ENCODE peak calls at places on chromosome 3, in five cellular contexts. X is chondrocyte; P is stimulated activated naive B cell treated with anti-CD40 and anti-IgM and Interleukin-4, amounts not matched to agents 10 μg/mL and 1 μg/mL and 100 μg/mL, for 72 hours; J is activated T-cell treated with anti-CD3 and anti-CD28 coated beads for 24 hours; G is activated CD4-positive, alpha-beta T cell treated with anti-CD3 and anti-CD28 coated beads, Interleukin-2, amount 10 ng/mL, durations not matched to agents 7 days and 5 days. U is an unnamed sample.

GRCh38 chr3:187694801-187695200 is 7.6 kb downstream of the RTP2 start:
- DNase-seq in X (no peak), P (no peak), J (no peak), G (no peak), U (no peak)

GRCh38 chr3:126208618-126209256 is 28.4 kb upstream of the ALDH1L1 start:
- DNase-seq in X (no peak), P (no peak), J (no peak), G (no peak), U (no peak)

GRCh38 chr3:126959921-126960603 is 22.9 kb upstream of the PLXNA1 start:
- DNase-seq in X (peak), P (no peak), J (no peak), G (no peak), U (no peak)

GRCh38 chr3:107143206-107143605 is 234.0 kb upstream of the CCDC54 start:
- DNase-seq in X (no peak), P (no peak), J (no peak), G (no peak), U (no peak)

GRCh38 chr3:166060789-166061479 is 223.7 kb upstream of the BCHE start:
- DNase-seq in X (no peak), P (no peak), J (no peak), G (no peak), U (no peak)

GRCh38 chr3:37920156-37920686 is 58.5 kb downstream of the CTDSPL start:
- DNase-seq in X (no peak), P (no peak), J (no peak), G (no peak), U (no peak)

GRCh38 chr3:170469151-170470062 is 50.7 kb downstream of the CLDN11 start:
- DNase-seq in X (no peak), P (no peak), J (no peak), G (no peak), U (no peak)

GRCh38 chr3:10783360-10784346 is 32.4 kb upstream of the SLC6A11 start:
- DNase-seq in X (no peak), P (peak), J (peak), G (peak), U (peak)

GRCh38 chr3:171173732-171174131 is 147.2 kb upstream of the SLC2A2 start:
- DNase-seq in X (no peak), P (no peak), J (no peak), G (no peak), U (no peak)

GRCh38 chr3:28544236-28544635 is 195.6 kb upstream of the AZI2 start:
- DNase-seq in X (no peak), P (no peak), J (no peak), G (no peak), U (no peak)

GRCh38 chr3:21544076-21544462 is 206.9 kb downstream of the ZNF385D start:
- DNase-seq in X (no peak), P (no peak), J (no peak), G (no peak), U (no peak)

GRCh38 chr3:127404614-127405598 is 117.1 kb upstream of the PRR20G start:
- DNase-seq in X (no peak), P (no peak), J (no peak), G (no peak), U (no peak)

GRCh38 chr3:178003756-178004155 is 532.5 kb upstream of the KCNMB2 start:
- DNase-seq in X (no peak), P (no peak), J (no peak), G (no peak), U (no peak)

GRCh38 chr3:12338595-12339546 is 50.0 kb downstream of the PPARG start:
- DNase-seq in X (no peak), P (no peak), J (no peak), G (no peak), U (no peak)

GRCh38 chr3:89353465-89353864 is 246.0 kb downstream of the EPHA3 start:
- DNase-seq in X (no peak), P (no peak), J (no peak), G (no peak), U (no peak)

GRCh38 chr3:60399295-60399694 is 852.0 kb downstream of the FHIT start:
- DNase-seq in X (no peak), P (no peak), J (no peak), G (no peak), U (no peak)

GRCh38 chr3:105435277-105435676 is 68.6 kb downstream of the ALCAM start:
- DNase-seq in X (no peak), P (no peak), J (no peak), G (no peak), U (no peak)

GRCh38 chr3:158495503-158495902 is 75.5 kb upstream of the MLF1 start:
- DNase-seq in X (no peak), P (no peak), J (no peak), G (no peak), U (no peak)